ENCODE peak calls at places on chromosomes 12 and 14, in six cellular contexts. S is ELR, G is glomerular endothelial cell, A is EL, Q is ureter, B is T-helper 1 cell. I is an unnamed sample.

GRCh38 chr12:96376865-96377264 is 23.4 kb downstream of the CDK17 start:
- DNase-seq in Q (no peak), B (no peak), A (no peak), S (no peak), G (no peak), I (no peak)

GRCh38 chr14:50362791-50363733 is 33.6 kb downstream of the CDKL1 start:
- DNase-seq in B (no peak), S (peak), G (no peak), A (no peak), Q (peak), I (no peak)

GRCh38 chr12:53645191-53645590 is 19.0 kb upstream of the ATF7 start:
- DNase-seq in Q (no peak), B (no peak), G (no peak), A (no peak), S (no peak), I (no peak)

GRCh38 chr14:61260939-61261776 is 20.0 kb downstream of the TMEM30B start:
- DNase-seq in Q (no peak), B (no peak), A (peak), S (peak), G (no peak), I (peak)

GRCh38 chr12:85357609-85358008 is 77.6 kb downstream of the ALX1 start:
- DNase-seq in S (no peak), A (no peak), G (no peak), Q (no peak), B (no peak), I (no peak)

GRCh38 chr14:65560340-65561027 is 148.0 kb downstream of the FUT8 start:
- DNase-seq in Q (no peak), B (no peak), G (no peak), S (no peak), A (no peak), I (no peak)

GRCh38 chr12:114919479-114919878 is 235.5 kb upstream of the TBX3 start:
- DNase-seq in A (no peak), B (no peak), Q (no peak), G (no peak), S (no peak), I (no peak)

GRCh38 chr14:79732911-79733310 is 478.4 kb downstream of the DIO2 start:
- DNase-seq in S (peak), B (no peak), A (peak), Q (no peak), G (no peak), I (no peak)

GRCh38 chr14:99380402-99380801 is 100.3 kb downstream of the SETD3 start:
- DNase-seq in G (no peak), A (no peak), B (no peak), Q (no peak), S (peak), I (no peak)

GRCh38 chr12:27607611-27608010 is 83.6 kb downstream of the PPFIBP1 start:
- DNase-seq in G (no peak), B (no peak), Q (no peak), A (no peak), S (no peak), I (no peak)

GRCh38 chr12:42473130-42473529 is 116.4 kb downstream of the PRICKLE1 start:
- DNase-seq in S (peak), A (peak), Q (no peak), G (no peak), B (no peak), I (no peak)

GRCh38 chr12:21606175-21606574 is 1.5 kb upstream of the GYS2 start:
- DNase-seq in Q (no peak), G (no peak), B (no peak), S (no peak), A (no peak), I (no peak)

GRCh38 chr14:106094654-106095189 is 568.3 kb downstream of the TMEM121 start:
- DNase-seq in B (peak), A (peak), Q (no peak), S (peak), G (no peak), I (no peak)

GRCh38 chr14:93946104-93946503 is 19.0 kb downstream of the FAM181A start:
- DNase-seq in G (no peak), S (peak), A (peak), B (no peak), Q (no peak), I (no peak)

GRCh38 chr14:99518441-99519346 is 37.5 kb downstream of the CCNK start:
- DNase-seq in G (no peak), B (peak), S (peak), A (peak), Q (peak), I (no peak)

GRCh38 chr14:75234173-75234855 is 44.3 kb upstream of the FOS start:
- DNase-seq in S (peak), G (peak), B (no peak), A (peak), Q (peak), I (peak)

I was measured in smooth muscle cell of the brain vasculature.